ENCODE peak calls at places on chromosomes 11 and 22, in four cellular contexts. V is tibial nerve; F is stimulated activated CD8-positive, alpha-beta memory T cell treated with anti-CD3 and anti-CD28 coated beads, Interleukin-4, amount 100 ng/mL, for 1 hour; L is activated T-cell treated with anti-CD3 and anti-CD28 coated beads for 1 hour. Q is an unnamed sample.
A peak's percentile ranks its signal among the peaks of the same experiment; 100 is the strongest.

GRCh38 chr22:21697866-21698265 is 32.1 kb downstream of the PPIL2 start:
- DNase-seq in V (no peak), F (no peak), L (no peak), Q (no peak)

GRCh38 chr11:20087118-20087521 is 73.2 kb downstream of the DBX1 start:
- DNase-seq in V (no peak), F (no peak), L (no peak), Q (no peak)

GRCh38 chr11:107562647-107563208 is 2.8 kb downstream of the ALKBH8 start:
- DNase-seq in V (no peak), F (no peak), L (no peak), Q (no peak)

GRCh38 chr22:36323182-36323854 is 64.4 kb downstream of the MYH9 start:
- DNase-seq in V (peak; percentile 59), F (no peak), L (no peak), Q (no peak)

GRCh38 chr11:44955019-44955738 is 4.5 kb upstream of the TP53I11 start:
- DNase-seq in V (no peak), F (no peak), L (no peak), Q (no peak)

GRCh38 chr11:60725592-60725991 is 1.1 kb downstream of the MS4A18 start:
- DNase-seq in V (no peak), F (no peak), L (no peak), Q (no peak)

GRCh38 chr11:9004310-9004945 is 627 bp upstream of the NRIP3 start:
- DNase-seq in V (no peak), F (no peak), L (peak; percentile 15), Q (peak; percentile 16)

GRCh38 chr11:77152846-77153245 is 24.8 kb downstream of the MYO7A start:
- DNase-seq in V (no peak), F (no peak), L (no peak), Q (no peak)

GRCh38 chr22:35928273-35928798 is 100.3 kb downstream of the RBFOX2 start:
- DNase-seq in V (no peak), F (no peak), L (no peak), Q (no peak)

GRCh38 chr22:47445716-47446290 is 683.4 kb downstream of the TBC1D22A start:
- DNase-seq in V (no peak), F (no peak), L (no peak), Q (no peak)

GRCh38 chr22:42160251-42160650 is 29.6 kb upstream of the CYP2D6 start:
- DNase-seq in V (no peak), F (no peak), L (no peak), Q (no peak)

GRCh38 chr11:32420139-32420538 is 15.2 kb downstream of the WT1 start:
- DNase-seq in V (no peak), F (no peak), L (no peak), Q (no peak)

GRCh38 chr11:120334894-120335462 is 1.2 kb upstream of the ARHGEF12 start:
- DNase-seq in V (peak; percentile 35), F (peak; percentile 29), L (peak; percentile 39), Q (peak; percentile 31)

GRCh38 chr22:47372596-47373385 is 610.3 kb downstream of the TBC1D22A start:
- DNase-seq in V (peak; percentile 10), F (no peak), L (no peak), Q (no peak)

GRCh38 chr11:44939673-44940072 is 11.0 kb downstream of the TP53I11 start:
- DNase-seq in V (no peak), F (no peak), L (no peak), Q (no peak)

GRCh38 chr11:86473991-86474833 is 99.5 kb downstream of the CCDC81 start:
- DNase-seq in V (no peak), F (no peak), L (no peak), Q (no peak)

GRCh38 chr11:12204506-12204905 is 94.1 kb downstream of the MICAL2 start:
- DNase-seq in V (no peak), F (no peak), L (no peak), Q (no peak)

GRCh38 chr22:29702931-29703594 is 16.7 kb upstream of the CABP7 start:
- DNase-seq in V (no peak), F (no peak), L (no peak), Q (no peak)

GRCh38 chr22:37089451-37089850 is 20.1 kb downstream of the TMPRSS6 start:
- DNase-seq in V (no peak), F (no peak), L (no peak), Q (no peak)

GRCh38 chr22:23984430-23984829 is 4.5 kb downstream of the GSTT2 start:
- DNase-seq in V (no peak), F (no peak), L (no peak), Q (peak; percentile 45)

GRCh38 chr11:83054001-83054400 is 17.7 kb downstream of the RAB30 start:
- DNase-seq in V (no peak), F (no peak), L (no peak), Q (no peak)

GRCh38 chr11:78253797-78254196 is 65.1 kb downstream of the USP35 start:
- DNase-seq in V (no peak), F (no peak), L (no peak), Q (no peak)

GRCh38 chr22:44186121-44186510 is 5.4 kb downstream of the PARVG start:
- DNase-seq in V (no peak), F (no peak), L (no peak), Q (no peak)

GRCh38 chr11:6618117-6619020 is 853 bp downstream of the TPP1 start:
- DNase-seq in V (no peak), F (peak; percentile 61), L (peak; percentile 56), Q (peak; percentile 11)

GRCh38 chr22:22935546-22936157 is 48.0 kb downstream of the IGLL5 start:
- DNase-seq in V (no peak), F (no peak), L (no peak), Q (no peak)

GRCh38 chr11:6576471-6577373 is 26.7 kb downstream of the RRP8 start:
- DNase-seq in V (no peak), F (no peak), L (no peak), Q (no peak)

GRCh38 chr22:44862281-44862680 is 109.9 kb downstream of the ARHGAP8 start:
- DNase-seq in V (no peak), F (no peak), L (no peak), Q (no peak)

GRCh38 chr11:37623778-37624177 is 1025.7 kb upstream of the RAG2 start:
- DNase-seq in V (no peak), F (no peak), L (no peak), Q (no peak)

GRCh38 chr11:61058583-61059259 is 43.6 kb upstream of the CD5 start:
- DNase-seq in V (no peak), F (no peak), L (no peak), Q (no peak)

GRCh38 chr11:9783986-9784385 is 120.1 kb downstream of the SWAP70 start:
- DNase-seq in V (no peak), F (no peak), L (no peak), Q (no peak)

GRCh38 chr11:114886644-114887259 is 208.4 kb downstream of the NXPE2 start:
- DNase-seq in V (no peak), F (no peak), L (no peak), Q (no peak)

GRCh38 chr11:35919244-35919643 is 24.6 kb upstream of the LDLRAD3 start:
- DNase-seq in V (no peak), F (no peak), L (no peak), Q (no peak)

GRCh38 chr11:20008870-20009644 is 151.2 kb downstream of the DBX1 start:
- DNase-seq in V (no peak), F (no peak), L (no peak), Q (no peak)

GRCh38 chr22:45262931-45263789 is 21.6 kb upstream of the UPK3A start:
- DNase-seq in V (no peak), F (no peak), L (no peak), Q (no peak)

GRCh38 chr11:102733232-102733875 is 8.6 kb upstream of the MMP8 start:
- DNase-seq in V (peak; percentile 14), F (no peak), L (no peak), Q (no peak)

GRCh38 chr22:27866136-27867091 is 52.6 kb downstream of the PITPNB start:
- DNase-seq in V (peak; percentile 45), F (no peak), L (no peak), Q (no peak)

GRCh38 chr22:27461470-27461869 is 340.1 kb downstream of the MN1 start:
- DNase-seq in V (no peak), F (no peak), L (no peak), Q (no peak)